ENCODE peak calls at places on chromosomes 4 and X, in nine cellular contexts. T is nephron progenitor cell; F is iris pigment epithelial cell; V is KBM-7; S is activated T-cell treated with anti-CD3 and anti-CD28 coated beads for 4 hours; L is globus pallidus; Q is activated gamma-delta T cell treated with anti-CD3 and anti-CD28 coated beads, Interleukin-2, amount 50 U/mL, for 16 hours; H is substantia nigra; G is heart left ventricle. U is an unnamed sample.

GRCh38 chr4:124936427-124936826 is 223.9 kb upstream of the ANKRD50 start:
- DNase-seq in L (no peak), F (peak), T (no peak), V (no peak), Q (no peak), G (no peak), H (no peak), S (no peak), U (no peak)

GRCh38 chrX:118420462-118420861 is 74.6 kb downstream of the WDR44 start:
- DNase-seq in S (no peak), Q (no peak), G (no peak), F (peak), H (no peak), V (peak), L (peak), T (no peak), U (no peak)

GRCh38 chrX:13283512-13283911 is 36.3 kb downstream of the ATXN3L start:
- DNase-seq in S (no peak), T (no peak), F (no peak), V (peak), L (no peak), G (no peak), Q (no peak), H (no peak), U (no peak)

GRCh38 chrX:44415639-44416386 is 72.3 kb upstream of the EFHC2 start:
- DNase-seq in T (no peak), G (no peak), Q (no peak), V (no peak), H (no peak), F (no peak), S (no peak), L (no peak), U (no peak)

GRCh38 chrX:118536687-118537461 is 41.3 kb downstream of the DOCK11 start:
- DNase-seq in Q (peak), H (no peak), V (peak), T (peak), S (peak), G (no peak), F (peak), L (peak), U (peak)

GRCh38 chrX:39327255-39327654 is 526.0 kb downstream of the MID1IP1 start:
- DNase-seq in S (peak), H (no peak), Q (no peak), F (no peak), G (no peak), V (no peak), L (no peak), T (no peak), U (no peak)

GRCh38 chr4:15706646-15707362 is 3.9 kb downstream of the BST1 start:
- DNase-seq in S (no peak), V (no peak), L (no peak), T (no peak), H (no peak), Q (no peak), G (no peak), F (no peak), U (no peak)

GRCh38 chr4:165381821-165382373 is 3.1 kb downstream of the CPE start:
- DNase-seq in F (no peak), G (no peak), L (no peak), Q (no peak), V (no peak), S (no peak), T (no peak), H (no peak), U (no peak)

GRCh38 chrX:132482632-132483031 is 6.2 kb downstream of the MBNL3 start:
- DNase-seq in L (no peak), T (no peak), G (no peak), Q (no peak), S (no peak), F (no peak), V (no peak), H (no peak), U (no peak)

GRCh38 chrX:11704725-11705495 is 39.2 kb upstream of the ARHGAP6 start:
- DNase-seq in F (peak), L (no peak), H (no peak), S (no peak), V (no peak), Q (no peak), G (no peak), T (peak), U (no peak)

GRCh38 chrX:12425496-12425895 is 287.2 kb downstream of the FRMPD4 start:
- DNase-seq in S (no peak), T (no peak), G (no peak), L (no peak), F (peak), H (no peak), Q (no peak), V (no peak), U (no peak)

GRCh38 chr4:78484574-78484973 is 67.0 kb upstream of the ANXA3 start:
- DNase-seq in S (no peak), Q (no peak), T (no peak), F (no peak), G (no peak), V (no peak), L (no peak), H (no peak), U (no peak)

GRCh38 chrX:25020391-25021131 is 4.8 kb upstream of the ARX start:
- DNase-seq in F (no peak), Q (no peak), H (peak), G (no peak), V (peak), S (no peak), T (peak), L (no peak), U (no peak)

GRCh38 chrX:72100824-72101351 is 30.8 kb downstream of the RTL5 start:
- DNase-seq in V (peak), T (no peak), G (no peak), S (peak), F (no peak), L (peak), Q (peak), H (no peak), U (no peak)

U was measured in Caki2.